ENCODE peak calls at places on chromosome 3, in six cellular contexts. G is IMR-90, B is HepG2, F is SK-N-SH, N is K562, J is GM12878. W is an unnamed sample.

GRCh38 chr3:117463276-117463675 is 753.7 kb downstream of the TUSC7 start:
- DNase-seq in J (no peak), F (no peak), B (no peak), N (no peak), G (peak), W (no peak)

GRCh38 chr3:125165189-125165947 is 47.2 kb downstream of the SLC12A8 start:
- DNase-seq in G (peak), B (peak), F (peak), J (no peak), N (no peak), W (peak)

GRCh38 chr3:46955801-46956259 is 20.7 kb downstream of the CCDC12 start:
- DNase-seq in G (peak), J (no peak), B (no peak), F (peak), N (no peak), W (no peak)

GRCh38 chr3:114441386-114441785 is 147.6 kb downstream of the TIGIT start:
- DNase-seq in J (no peak), N (no peak), G (no peak), F (no peak), B (no peak), W (no peak)

GRCh38 chr3:55571913-55572312 is 84.8 kb upstream of the WNT5A start:
- DNase-seq in G (no peak), F (no peak), N (no peak), J (no peak), B (peak), W (no peak)

GRCh38 chr3:161423911-161424522 is 52.7 kb upstream of the SPTSSB start:
- DNase-seq in F (peak), B (peak), G (peak), N (peak), J (no peak), W (peak)

GRCh38 chr3:184645304-184645703 is 66.6 kb downstream of the MAGEF1 start:
- DNase-seq in G (peak), N (no peak), B (peak), F (peak), J (no peak), W (no peak)

GRCh38 chr3:193010191-193010590 is 92.5 kb upstream of the MB21D2 start:
- DNase-seq in B (no peak), G (no peak), J (no peak), F (no peak), N (no peak), W (no peak)

GRCh38 chr3:87491843-87492242 is 215.5 kb upstream of the POU1F1 start:
- DNase-seq in N (no peak), B (no peak), F (no peak), J (no peak), G (no peak), W (no peak)

GRCh38 chr3:73037369-73037699 is 24.1 kb upstream of the EBLN2 start:
- DNase-seq in G (peak), N (no peak), F (no peak), B (peak), J (no peak), W (no peak)

GRCh38 chr3:106457278-106458210 is 588.7 kb upstream of the CBLB start:
- DNase-seq in B (no peak), J (peak), N (peak), G (peak), F (no peak), W (peak)

GRCh38 chr3:138975366-138975765 is 28.3 kb downstream of the FOXL2NB start:
- DNase-seq in F (no peak), N (no peak), G (no peak), J (no peak), B (no peak), W (no peak)

GRCh38 chr3:39150803-39151631 is 2.4 kb downstream of the CSRNP1 start:
- DNase-seq in G (peak), J (no peak), B (peak), N (peak), F (peak), W (peak)

GRCh38 chr3:174156200-174156599 is 702.9 kb upstream of the NAALADL2 start:
- DNase-seq in N (no peak), B (no peak), G (no peak), J (no peak), F (no peak), W (no peak)

GRCh38 chr3:184570035-184570434 is 8.4 kb downstream of the EPHB3 start:
- DNase-seq in G (no peak), F (no peak), J (no peak), B (no peak), N (no peak), W (no peak)

GRCh38 chr3:183247190-183247589 is 5.9 kb upstream of the B3GNT5 start:
- DNase-seq in G (no peak), N (no peak), F (no peak), B (no peak), J (no peak), W (no peak)

GRCh38 chr3:84772841-84773240 is 185.9 kb upstream of the CADM2 start:
- DNase-seq in B (peak), J (no peak), F (no peak), N (no peak), G (no peak), W (no peak)

GRCh38 chr3:171192176-171192854 is 165.8 kb upstream of the SLC2A2 start:
- DNase-seq in G (peak), F (no peak), N (peak), B (no peak), J (no peak), W (peak)

GRCh38 chr3:197186887-197187588 is 111.4 kb downstream of the DLG1 start:
- DNase-seq in N (peak), J (peak), G (peak), B (peak), F (peak), W (peak)

GRCh38 chr3:129966876-129967275 is 7.6 kb upstream of the TRH start:
- DNase-seq in G (no peak), B (no peak), J (no peak), N (no peak), F (no peak), W (no peak)

GRCh38 chr3:20648294-20648693 is 462.3 kb upstream of the SGO1 start:
- DNase-seq in B (no peak), F (peak), J (no peak), N (no peak), G (peak), W (peak)
- TF ChIP-seq SMC3 in B (no peak), F (no peak), J (no peak), N (no peak), G (no peak), W (no peak)

GRCh38 chr3:132730891-132731580 is 8.8 kb upstream of the NPHP3 start:
- DNase-seq in G (peak), J (no peak), N (peak), B (peak), F (peak), W (peak)
- TF ChIP-seq SMC3 in G (peak), J (peak), N (peak), B (no peak), F (peak), W (peak)

DNA sequence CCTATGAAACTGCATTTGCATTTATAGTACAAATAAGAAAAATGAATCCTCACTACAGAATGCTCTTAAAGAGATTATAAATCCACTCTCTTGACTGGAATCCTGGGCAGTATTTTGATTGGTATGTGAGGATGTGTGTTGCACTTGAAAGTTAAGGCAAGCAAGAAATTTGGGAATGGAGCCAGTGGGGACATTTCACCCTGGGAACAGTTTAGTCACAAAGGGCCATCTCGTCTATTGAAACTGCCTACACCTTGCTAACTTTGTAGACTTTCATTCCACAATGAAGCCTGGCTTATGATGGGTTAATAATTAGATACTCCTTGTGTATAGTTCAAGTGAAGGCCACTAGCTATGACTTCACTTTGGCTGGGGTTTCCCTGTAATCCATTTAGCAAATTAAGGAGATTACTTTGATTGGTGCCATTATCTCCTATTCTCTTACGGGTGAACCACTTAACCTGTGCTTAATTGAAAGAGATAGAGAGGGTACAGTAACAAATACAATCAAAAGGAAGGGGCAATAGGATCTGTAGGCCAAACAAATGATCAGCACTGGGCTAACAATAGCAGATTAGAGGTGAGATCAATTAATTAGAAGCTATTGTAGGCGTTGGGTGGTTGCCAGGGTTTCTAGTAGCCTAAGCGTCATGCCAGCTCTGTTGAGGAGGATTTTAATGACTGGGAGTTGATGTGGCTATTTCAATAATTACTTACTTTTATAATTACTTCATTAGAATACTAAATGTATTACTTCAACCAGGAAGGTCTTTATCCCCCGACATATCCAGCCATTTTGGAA is 146.8 kb upstream of the RARB start:
- DNase-seq in G (no peak), B (no peak), F (no peak), N (no peak), J (no peak), W (no peak)
- TF ChIP-seq SMC3 in G (no peak), B (no peak), F (no peak), N (no peak), J (no peak), W (no peak)

DNA sequence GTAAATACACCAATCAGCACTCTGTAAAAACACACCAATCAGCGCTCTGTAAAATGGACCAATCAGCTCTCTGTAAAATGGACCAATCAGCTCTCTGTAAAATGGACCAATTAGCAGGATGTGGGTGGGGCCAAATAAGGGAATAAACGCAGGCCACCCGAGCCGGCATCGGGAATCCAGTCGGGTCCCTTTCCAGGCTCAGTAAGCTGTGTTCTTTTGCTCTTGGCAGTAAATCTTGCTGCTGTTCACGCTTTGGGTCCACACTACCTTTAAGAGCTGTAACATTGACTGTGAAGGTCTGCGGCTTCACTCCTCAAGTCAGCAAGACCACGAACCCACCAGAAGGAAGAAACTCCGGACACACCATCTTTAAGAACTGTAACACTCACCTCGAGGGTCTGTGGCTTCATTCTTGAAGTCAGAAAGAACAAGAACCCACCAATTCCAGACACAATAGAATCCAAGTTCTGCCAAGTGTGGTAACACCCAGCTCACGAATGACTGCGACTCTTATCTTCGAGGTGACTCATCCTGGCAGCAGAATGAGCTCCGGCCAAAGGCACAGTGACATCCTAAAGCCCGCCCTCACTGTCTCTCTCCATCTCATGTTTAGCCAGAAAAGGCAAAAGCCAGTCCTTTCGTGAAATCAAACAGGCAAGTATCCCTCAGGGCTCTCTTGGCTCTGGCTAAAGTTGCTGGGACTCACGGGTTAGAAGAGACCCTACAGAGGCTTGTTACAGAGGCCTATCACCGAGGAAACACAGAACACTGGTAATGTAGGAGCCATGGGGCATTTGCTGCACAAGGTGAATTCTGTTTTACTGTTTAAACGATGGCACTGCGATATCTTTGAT is 155.2 kb downstream of the FAM43A start:
- DNase-seq in J (no peak), B (peak), F (peak), N (peak), G (peak), W (peak)
- TF ChIP-seq SMC3 in J (no peak), B (no peak), F (no peak), N (no peak), G (no peak), W (no peak)

GRCh38 chr3:31377045-31377642 is 155.6 kb upstream of the STT3B start:
- DNase-seq in F (no peak), B (peak), N (no peak), G (peak), J (no peak), W (peak)
- TF ChIP-seq SMC3 in F (no peak), B (peak), N (no peak), G (no peak), J (no peak), W (peak)

GRCh38 chr3:8499181-8499611 is 2.4 kb upstream of the LMCD1 start:
- DNase-seq in J (no peak), F (no peak), N (no peak), B (peak), G (no peak), W (no peak)
- TF ChIP-seq SMC3 in J (no peak), F (no peak), N (no peak), B (no peak), G (no peak), W (no peak)

GRCh38 chr3:49642708-49643145 is 31.4 kb upstream of the APEH start:
- DNase-seq in G (no peak), B (no peak), N (no peak), J (no peak), F (no peak), W (no peak)
- TF ChIP-seq SMC3 in G (no peak), B (no peak), N (no peak), J (no peak), F (no peak), W (no peak)

GRCh38 chr3:119559441-119559963 is at the start of gene CD80:
- DNase-seq in G (peak), N (peak), B (peak), J (peak), F (no peak), W (peak)
- TF ChIP-seq SMC3 in G (no peak), N (peak), B (peak), J (peak), F (no peak), W (peak)

DNA sequence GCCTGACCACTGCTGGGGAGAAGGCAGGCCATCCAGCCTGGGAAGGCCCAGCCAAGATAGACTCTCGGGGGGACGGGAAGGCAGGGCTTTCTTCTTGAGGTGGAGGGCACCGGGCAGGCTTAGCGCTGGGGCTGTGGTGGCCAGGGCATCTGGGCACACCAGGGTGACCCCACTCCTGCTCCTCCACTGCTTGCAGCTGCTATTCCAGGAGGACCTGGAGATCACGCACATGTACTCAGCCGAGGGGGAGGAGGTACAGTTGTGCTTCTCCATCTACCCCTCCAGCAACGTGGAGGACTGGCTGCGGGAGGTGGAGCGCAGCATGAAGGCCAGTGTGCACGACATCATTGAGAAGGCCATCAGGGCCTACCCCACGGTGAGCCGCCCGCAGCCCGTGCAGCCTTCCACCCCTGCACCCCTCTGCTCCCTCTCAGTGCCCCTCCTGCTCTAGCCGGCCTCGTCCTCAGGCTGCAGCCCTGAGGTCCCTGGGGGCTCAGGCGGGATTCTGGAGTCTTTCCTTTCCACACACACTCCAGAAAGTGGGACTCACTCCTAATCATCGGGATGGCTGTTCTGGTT is 42.3 kb downstream of the DNAH1 start:
- DNase-seq in F (no peak), N (no peak), B (no peak), J (no peak), G (no peak), W (no peak)
- TF ChIP-seq SMC3 in F (no peak), N (no peak), B (no peak), J (no peak), G (no peak), W (no peak)

GRCh38 chr3:9911863-9912262 is 5.0 kb upstream of the IL17RC start:
- DNase-seq in J (no peak), F (no peak), N (peak), B (no peak), G (no peak), W (no peak)

GRCh38 chr3:9908286-9908685 is 5.6 kb downstream of the IL17RE start:
- DNase-seq in N (no peak), J (no peak), G (no peak), B (no peak), F (no peak), W (no peak)

GRCh38 chr3:9912294-9912935 is 4.5 kb upstream of the IL17RC start:
- DNase-seq in F (no peak), N (peak), J (no peak), G (peak), B (no peak), W (no peak)

GRCh38 chr3:9906480-9906879 is 3.8 kb downstream of the IL17RE start:
- DNase-seq in B (no peak), F (no peak), N (no peak), G (no peak), J (no peak), W (no peak)

GRCh38 chr3:9909221-9910013 is 6.8 kb downstream of the IL17RE start:
- DNase-seq in G (no peak), F (no peak), J (no peak), N (no peak), B (no peak), W (no peak)
- TF ChIP-seq SMC3 in G (no peak), F (no peak), J (no peak), N (no peak), B (no peak), W (no peak)